ENCODE peak calls at places on chromosomes 4 and X, in eight cellular contexts. One of them, this sample, is unnamed.

GRCh38 chrX:16282209-16282608 is 114.9 kb downstream of the MAGEB17 start:
- DNase-seq in tibial artery: no peak
- DNase-seq in coronary artery: no peak
- DNase-seq in fibroblast of the aortic adventitia: no peak
- DNase-seq in heart right ventricle: peak
- DNase-seq in fibroblast of pulmonary artery: no peak
- DNase-seq in cardiac fibroblast: no peak
- DNase-seq in BJ: no peak
- DNase-seq in this sample: no peak

GRCh38 chrX:154696328-154697045 is 43.1 kb upstream of the CTAG2 start:
- DNase-seq in tibial artery: no peak
- DNase-seq in cardiac fibroblast: peak
- DNase-seq in BJ: no peak
- DNase-seq in fibroblast of the aortic adventitia: peak
- DNase-seq in heart right ventricle: no peak
- DNase-seq in coronary artery: no peak
- DNase-seq in fibroblast of pulmonary artery: peak
- DNase-seq in this sample: no peak

GRCh38 chr4:15779336-15779735 is 1.2 kb downstream of the CD38 start:
- DNase-seq in coronary artery: no peak
- DNase-seq in fibroblast of the aortic adventitia: peak
- DNase-seq in cardiac fibroblast: peak
- DNase-seq in fibroblast of pulmonary artery: peak
- DNase-seq in tibial artery: peak
- DNase-seq in BJ: peak
- DNase-seq in heart right ventricle: peak
- DNase-seq in this sample: peak

GRCh38 chr4:168656055-168656660 is 159.3 kb downstream of the PALLD start:
- DNase-seq in fibroblast of the aortic adventitia: peak
- DNase-seq in cardiac fibroblast: peak
- DNase-seq in BJ: peak
- DNase-seq in heart right ventricle: no peak
- DNase-seq in fibroblast of pulmonary artery: peak
- DNase-seq in tibial artery: no peak
- DNase-seq in coronary artery: no peak
- DNase-seq in this sample: no peak

GRCh38 chr4:62495039-62495438 is 1294.9 kb downstream of the ADGRL3 start:
- DNase-seq in coronary artery: no peak
- DNase-seq in fibroblast of the aortic adventitia: no peak
- DNase-seq in BJ: no peak
- DNase-seq in cardiac fibroblast: peak
- DNase-seq in tibial artery: no peak
- DNase-seq in fibroblast of pulmonary artery: peak
- DNase-seq in heart right ventricle: no peak
- DNase-seq in this sample: no peak

GRCh38 chrX:72641601-72642000 is 69.0 kb upstream of the HDAC8 start:
- DNase-seq in coronary artery: no peak
- DNase-seq in heart right ventricle: no peak
- DNase-seq in BJ: no peak
- DNase-seq in fibroblast of the aortic adventitia: no peak
- DNase-seq in tibial artery: no peak
- DNase-seq in cardiac fibroblast: no peak
- DNase-seq in fibroblast of pulmonary artery: no peak
- DNase-seq in this sample: no peak

GRCh38 chr4:25484243-25484721 is 107.2 kb downstream of the ANAPC4 start:
- DNase-seq in tibial artery: no peak
- DNase-seq in cardiac fibroblast: peak
- DNase-seq in coronary artery: no peak
- DNase-seq in BJ: no peak
- DNase-seq in heart right ventricle: no peak
- DNase-seq in fibroblast of pulmonary artery: peak
- DNase-seq in fibroblast of the aortic adventitia: peak
- DNase-seq in this sample: peak

GRCh38 chr4:1643971-1644735 is 40.0 kb downstream of the FAM53A start:
- DNase-seq in tibial artery: no peak
- DNase-seq in heart right ventricle: no peak
- DNase-seq in fibroblast of the aortic adventitia: no peak
- DNase-seq in fibroblast of pulmonary artery: no peak
- DNase-seq in BJ: no peak
- DNase-seq in cardiac fibroblast: no peak
- DNase-seq in coronary artery: no peak
- DNase-seq in this sample: no peak

GRCh38 chr4:13615162-13615561 is 12.4 kb downstream of the BOD1L1 start:
- DNase-seq in tibial artery: no peak
- DNase-seq in fibroblast of pulmonary artery: no peak
- DNase-seq in fibroblast of the aortic adventitia: no peak
- DNase-seq in cardiac fibroblast: no peak
- DNase-seq in BJ: no peak
- DNase-seq in coronary artery: no peak
- DNase-seq in heart right ventricle: no peak
- DNase-seq in this sample: no peak

GRCh38 chr4:153260152-153260551 is 55.9 kb downstream of the TRIM2 start:
- DNase-seq in fibroblast of pulmonary artery: no peak
- DNase-seq in tibial artery: no peak
- DNase-seq in heart right ventricle: no peak
- DNase-seq in coronary artery: no peak
- DNase-seq in BJ: no peak
- DNase-seq in fibroblast of the aortic adventitia: peak
- DNase-seq in cardiac fibroblast: no peak
- DNase-seq in this sample: no peak

GRCh38 chrX:141180851-141181250 is 3.9 kb upstream of the LDOC1 start:
- DNase-seq in BJ: no peak
- DNase-seq in cardiac fibroblast: no peak
- DNase-seq in heart right ventricle: no peak
- DNase-seq in fibroblast of the aortic adventitia: no peak
- DNase-seq in fibroblast of pulmonary artery: no peak
- DNase-seq in tibial artery: no peak
- DNase-seq in coronary artery: no peak
- DNase-seq in this sample: no peak

GRCh38 chrX:15515931-15516330 is 15.3 kb downstream of the BMX start:
- DNase-seq in heart right ventricle: peak
- DNase-seq in coronary artery: no peak
- DNase-seq in cardiac fibroblast: no peak
- DNase-seq in fibroblast of pulmonary artery: peak
- DNase-seq in fibroblast of the aortic adventitia: no peak
- DNase-seq in BJ: no peak
- DNase-seq in tibial artery: peak
- DNase-seq in this sample: no peak

GRCh38 chr4:18398661-18399060 is 377.1 kb upstream of the LCORL start:
- DNase-seq in tibial artery: no peak
- DNase-seq in coronary artery: no peak
- DNase-seq in fibroblast of pulmonary artery: no peak
- DNase-seq in BJ: no peak
- DNase-seq in fibroblast of the aortic adventitia: no peak
- DNase-seq in cardiac fibroblast: no peak
- DNase-seq in heart right ventricle: no peak
- DNase-seq in this sample: no peak

GRCh38 chr4:185710487-185710995 is 101.5 kb downstream of the SORBS2 start:
- DNase-seq in BJ: no peak
- DNase-seq in tibial artery: no peak
- DNase-seq in fibroblast of the aortic adventitia: no peak
- DNase-seq in cardiac fibroblast: peak
- DNase-seq in fibroblast of pulmonary artery: no peak
- DNase-seq in coronary artery: no peak
- DNase-seq in heart right ventricle: no peak
- DNase-seq in this sample: no peak

GRCh38 chrX:28108186-28108945 is 127.1 kb upstream of the DCAF8L1 start:
- DNase-seq in heart right ventricle: no peak
- DNase-seq in tibial artery: no peak
- DNase-seq in coronary artery: no peak
- DNase-seq in fibroblast of pulmonary artery: no peak
- DNase-seq in cardiac fibroblast: no peak
- DNase-seq in fibroblast of the aortic adventitia: no peak
- DNase-seq in BJ: no peak
- DNase-seq in this sample: no peak

GRCh38 chr4:101191302-101192098 is 155.8 kb downstream of the PPP3CA start:
- DNase-seq in coronary artery: peak
- DNase-seq in heart right ventricle: peak
- DNase-seq in cardiac fibroblast: peak
- DNase-seq in fibroblast of pulmonary artery: peak
- DNase-seq in BJ: peak
- DNase-seq in tibial artery: peak
- DNase-seq in fibroblast of the aortic adventitia: peak
- DNase-seq in this sample: peak

GRCh38 chr4:44487341-44487740 is 38.7 kb upstream of the KCTD8 start:
- DNase-seq in heart right ventricle: no peak
- DNase-seq in tibial artery: no peak
- DNase-seq in coronary artery: no peak
- DNase-seq in fibroblast of the aortic adventitia: peak
- DNase-seq in BJ: no peak
- DNase-seq in fibroblast of pulmonary artery: peak
- DNase-seq in cardiac fibroblast: peak
- DNase-seq in this sample: no peak

GRCh38 chr4:158164849-158165248 is 8.0 kb downstream of the GASK1B start:
- DNase-seq in fibroblast of pulmonary artery: no peak
- DNase-seq in tibial artery: no peak
- DNase-seq in heart right ventricle: no peak
- DNase-seq in cardiac fibroblast: no peak
- DNase-seq in BJ: no peak
- DNase-seq in fibroblast of the aortic adventitia: peak
- DNase-seq in coronary artery: no peak
- DNase-seq in this sample: no peak

GRCh38 chr4:181582595-181582994 is 660.6 kb upstream of the TENM3 start:
- DNase-seq in fibroblast of the aortic adventitia: no peak
- DNase-seq in cardiac fibroblast: no peak
- DNase-seq in heart right ventricle: no peak
- DNase-seq in coronary artery: no peak
- DNase-seq in fibroblast of pulmonary artery: no peak
- DNase-seq in tibial artery: no peak
- DNase-seq in BJ: no peak
- DNase-seq in this sample: no peak

GRCh38 chr4:168560835-168561210 is 64.0 kb downstream of the PALLD start:
- DNase-seq in fibroblast of the aortic adventitia: no peak
- DNase-seq in BJ: no peak
- DNase-seq in tibial artery: no peak
- DNase-seq in coronary artery: no peak
- DNase-seq in cardiac fibroblast: no peak
- DNase-seq in heart right ventricle: no peak
- DNase-seq in fibroblast of pulmonary artery: no peak
- DNase-seq in this sample: no peak

GRCh38 chrX:129959493-129959832 is 23.0 kb upstream of the BCORL1 start:
- DNase-seq in fibroblast of the aortic adventitia: no peak
- DNase-seq in cardiac fibroblast: no peak
- DNase-seq in BJ: no peak
- DNase-seq in tibial artery: no peak
- DNase-seq in heart right ventricle: no peak
- DNase-seq in fibroblast of pulmonary artery: peak
- DNase-seq in coronary artery: no peak
- DNase-seq in this sample: no peak

GRCh38 chr4:159201168-159201567 is 98.3 kb downstream of the RAPGEF2 start:
- DNase-seq in fibroblast of the aortic adventitia: no peak
- DNase-seq in tibial artery: no peak
- DNase-seq in BJ: no peak
- DNase-seq in coronary artery: no peak
- DNase-seq in cardiac fibroblast: no peak
- DNase-seq in fibroblast of pulmonary artery: no peak
- DNase-seq in heart right ventricle: no peak
- DNase-seq in this sample: no peak

GRCh38 chrX:135191838-135192237 is 20.6 kb upstream of the CT55 start:
- DNase-seq in heart right ventricle: no peak
- DNase-seq in fibroblast of the aortic adventitia: no peak
- DNase-seq in cardiac fibroblast: no peak
- DNase-seq in tibial artery: no peak
- DNase-seq in fibroblast of pulmonary artery: no peak
- DNase-seq in BJ: no peak
- DNase-seq in coronary artery: no peak
- DNase-seq in this sample: no peak
- TF ChIP-seq CTCF in heart right ventricle: no peak
- TF ChIP-seq CTCF in fibroblast of the aortic adventitia: no peak
- TF ChIP-seq CTCF in cardiac fibroblast: no peak
- TF ChIP-seq CTCF in tibial artery: no peak
- TF ChIP-seq CTCF in fibroblast of pulmonary artery: no peak
- TF ChIP-seq CTCF in BJ: no peak
- TF ChIP-seq CTCF in coronary artery: no peak
- TF ChIP-seq CTCF in this sample: no peak

DNA sequence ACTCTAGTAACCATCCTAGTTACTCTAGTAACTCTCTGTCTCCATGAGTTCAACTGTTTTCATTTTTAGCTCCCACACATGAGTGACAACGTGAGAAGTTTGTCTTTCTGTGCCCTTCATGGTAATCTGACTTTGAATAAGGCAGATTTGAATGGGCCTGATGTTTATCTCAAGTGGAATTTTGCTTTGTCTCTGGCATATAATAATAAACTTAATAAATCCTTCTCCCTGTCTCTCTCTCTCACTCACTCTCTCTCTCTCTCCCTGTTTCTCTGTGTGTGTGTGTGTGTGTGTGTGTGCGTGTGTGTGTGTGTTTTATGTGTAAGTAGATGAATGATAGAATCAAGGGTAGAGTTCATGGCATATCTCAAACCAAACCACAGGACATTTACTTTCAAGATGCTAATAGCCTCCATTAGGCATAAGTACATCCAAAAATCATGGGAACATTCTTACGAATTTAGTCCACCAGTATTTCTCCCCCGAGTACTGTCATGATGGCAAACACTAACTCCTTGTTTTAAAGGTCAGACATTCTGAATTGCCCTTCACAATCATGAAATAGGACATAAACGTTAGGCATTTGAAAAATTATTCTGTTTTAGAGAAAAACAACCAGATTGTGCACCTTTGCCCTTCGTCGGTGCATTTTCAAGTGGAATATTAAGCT is 193.1 kb downstream of the SPATA18 start:
- DNase-seq in BJ: no peak
- DNase-seq in fibroblast of pulmonary artery: no peak
- DNase-seq in tibial artery: no peak
- DNase-seq in fibroblast of the aortic adventitia: no peak
- DNase-seq in coronary artery: no peak
- DNase-seq in heart right ventricle: no peak
- DNase-seq in cardiac fibroblast: no peak
- DNase-seq in this sample: no peak
- H3K4me3 ChIP-seq in BJ: no peak
- H3K4me3 ChIP-seq in fibroblast of pulmonary artery: no peak
- H3K4me3 ChIP-seq in tibial artery: no peak
- H3K4me3 ChIP-seq in fibroblast of the aortic adventitia: no peak
- H3K4me3 ChIP-seq in coronary artery: no peak
- H3K4me3 ChIP-seq in heart right ventricle: no peak
- H3K4me3 ChIP-seq in cardiac fibroblast: no peak
- H3K4me3 ChIP-seq in this sample: no peak

DNA sequence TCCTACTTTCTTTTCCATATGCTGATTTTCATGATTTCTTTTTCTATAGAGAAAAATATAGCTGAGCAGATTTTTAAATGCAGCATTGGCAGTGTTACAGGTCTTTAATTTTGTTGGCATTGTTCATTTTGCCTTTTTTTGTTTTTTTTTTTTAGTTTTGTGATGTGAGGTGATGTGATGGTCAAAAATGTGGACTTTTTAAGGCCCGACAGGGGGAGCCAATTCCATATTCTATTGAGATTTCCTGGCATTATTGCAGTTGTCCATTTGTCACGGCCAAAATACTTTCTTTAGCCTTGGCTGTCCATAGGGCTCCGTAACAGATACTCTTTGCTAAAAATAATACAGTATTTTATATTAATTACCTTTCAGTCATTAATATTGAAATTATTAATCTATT is 47.8 kb downstream of the SLIT2 start:
- DNase-seq in fibroblast of the aortic adventitia: peak
- DNase-seq in coronary artery: no peak
- DNase-seq in heart right ventricle: no peak
- DNase-seq in tibial artery: no peak
- DNase-seq in fibroblast of pulmonary artery: peak
- DNase-seq in BJ: no peak
- DNase-seq in cardiac fibroblast: peak
- DNase-seq in this sample: peak
- TF ChIP-seq CTCF in fibroblast of the aortic adventitia: peak
- TF ChIP-seq CTCF in coronary artery: no peak
- TF ChIP-seq CTCF in heart right ventricle: no peak
- TF ChIP-seq CTCF in tibial artery: no peak
- TF ChIP-seq CTCF in fibroblast of pulmonary artery: peak
- TF ChIP-seq CTCF in BJ: peak
- TF ChIP-seq CTCF in cardiac fibroblast: peak
- TF ChIP-seq CTCF in this sample: peak

GRCh38 chr4:165330071-165330470 is 2.6 kb downstream of the MSMO1 start:
- DNase-seq in BJ: no peak
- DNase-seq in heart right ventricle: no peak
- DNase-seq in tibial artery: no peak
- DNase-seq in fibroblast of pulmonary artery: no peak
- DNase-seq in coronary artery: no peak
- DNase-seq in fibroblast of the aortic adventitia: no peak
- DNase-seq in cardiac fibroblast: no peak
- DNase-seq in this sample: no peak
- H3K4me3 ChIP-seq in BJ: no peak
- H3K4me3 ChIP-seq in heart right ventricle: no peak
- H3K4me3 ChIP-seq in tibial artery: no peak
- H3K4me3 ChIP-seq in fibroblast of pulmonary artery: peak
- H3K4me3 ChIP-seq in coronary artery: no peak
- H3K4me3 ChIP-seq in fibroblast of the aortic adventitia: peak
- H3K4me3 ChIP-seq in cardiac fibroblast: peak
- H3K4me3 ChIP-seq in this sample: peak

This sample was measured in astrocyte of the cerebellum.